ENCODE peak calls at places on chromosome 13, in four cellular contexts. One of them, this sample, is unnamed.

GRCh38 chr13:100543872-100544602 is 44.6 kb downstream of the GGACT start:
- DNase-seq in HCT116: no peak
- DNase-seq in posterior cingulate gyrus: no peak
- DNase-seq in iris pigment epithelial cell: peak
- DNase-seq in this sample: no peak

GRCh38 chr13:32039488-32040013 is 8.0 kb downstream of the FRY start:
- DNase-seq in HCT116: no peak
- DNase-seq in posterior cingulate gyrus: no peak
- DNase-seq in iris pigment epithelial cell: no peak
- DNase-seq in this sample: no peak

GRCh38 chr13:90951663-90952062 is 395.8 kb upstream of the MIR17HG start:
- DNase-seq in HCT116: no peak
- DNase-seq in posterior cingulate gyrus: no peak
- DNase-seq in iris pigment epithelial cell: no peak
- DNase-seq in this sample: no peak

GRCh38 chr13:27806744-27807387 is 14.6 kb downstream of the GSX1 start:
- DNase-seq in HCT116: no peak
- DNase-seq in posterior cingulate gyrus: no peak
- DNase-seq in iris pigment epithelial cell: no peak
- DNase-seq in this sample: no peak

GRCh38 chr13:32297206-32297605 is 18.0 kb downstream of the ZAR1L start:
- DNase-seq in HCT116: no peak
- DNase-seq in posterior cingulate gyrus: no peak
- DNase-seq in iris pigment epithelial cell: no peak
- DNase-seq in this sample: peak

GRCh38 chr13:113207890-113208423 is 512 bp downstream of the PCID2 start:
- DNase-seq in HCT116: no peak
- DNase-seq in posterior cingulate gyrus: no peak
- DNase-seq in iris pigment epithelial cell: peak
- DNase-seq in this sample: peak

GRCh38 chr13:98653471-98653985 is 76.6 kb upstream of the STK24 start:
- DNase-seq in HCT116: peak
- DNase-seq in posterior cingulate gyrus: peak
- DNase-seq in iris pigment epithelial cell: peak
- DNase-seq in this sample: peak

GRCh38 chr13:35789335-35790166 is 313.1 kb upstream of the MAB21L1 start:
- DNase-seq in HCT116: peak
- DNase-seq in posterior cingulate gyrus: no peak
- DNase-seq in iris pigment epithelial cell: peak
- DNase-seq in this sample: peak

GRCh38 chr13:47175172-47175806 is 278.4 kb upstream of the HTR2A start:
- DNase-seq in HCT116: no peak
- DNase-seq in posterior cingulate gyrus: no peak
- DNase-seq in iris pigment epithelial cell: peak
- DNase-seq in this sample: peak

GRCh38 chr13:23450340-23451046 is 17.0 kb upstream of the SACS start:
- DNase-seq in HCT116: no peak
- DNase-seq in posterior cingulate gyrus: no peak
- DNase-seq in iris pigment epithelial cell: no peak
- DNase-seq in this sample: peak

GRCh38 chr13:36954542-36954941 is 34.5 kb upstream of the SMAD9 start:
- DNase-seq in HCT116: no peak
- DNase-seq in posterior cingulate gyrus: no peak
- DNase-seq in iris pigment epithelial cell: no peak
- DNase-seq in this sample: peak

GRCh38 chr13:21039097-21039800 is 22.1 kb downstream of the LATS2 start:
- DNase-seq in HCT116: no peak
- DNase-seq in posterior cingulate gyrus: no peak
- DNase-seq in iris pigment epithelial cell: no peak
- DNase-seq in this sample: peak

GRCh38 chr13:30744056-30744684 is 8.8 kb downstream of the ALOX5AP start:
- DNase-seq in HCT116: peak
- DNase-seq in posterior cingulate gyrus: no peak
- DNase-seq in iris pigment epithelial cell: peak
- DNase-seq in this sample: peak

GRCh38 chr13:50873481-50873880 is 30.0 kb upstream of the DLEU7 start:
- DNase-seq in HCT116: no peak
- DNase-seq in posterior cingulate gyrus: no peak
- DNase-seq in iris pigment epithelial cell: no peak
- DNase-seq in this sample: no peak

GRCh38 chr13:105153626-105154025 is 1381.8 kb downstream of the EFNB2 start:
- DNase-seq in HCT116: no peak
- DNase-seq in posterior cingulate gyrus: no peak
- DNase-seq in iris pigment epithelial cell: peak
- DNase-seq in this sample: no peak

GRCh38 chr13:102236830-102237621 is 164.8 kb downstream of the FGF14 start:
- DNase-seq in HCT116: no peak
- DNase-seq in posterior cingulate gyrus: no peak
- DNase-seq in iris pigment epithelial cell: no peak
- DNase-seq in this sample: no peak

GRCh38 chr13:106513025-106513424 is 22.4 kb downstream of the EFNB2 start:
- DNase-seq in HCT116: no peak
- DNase-seq in posterior cingulate gyrus: no peak
- DNase-seq in iris pigment epithelial cell: peak
- DNase-seq in this sample: peak

GRCh38 chr13:37473035-37473434 is 125.5 kb downstream of the POSTN start:
- DNase-seq in HCT116: no peak
- DNase-seq in posterior cingulate gyrus: no peak
- DNase-seq in iris pigment epithelial cell: no peak
- DNase-seq in this sample: no peak

GRCh38 chr13:23674795-23675640 is 104.8 kb downstream of the TNFRSF19 start:
- DNase-seq in HCT116: no peak
- DNase-seq in posterior cingulate gyrus: no peak
- DNase-seq in iris pigment epithelial cell: peak
- DNase-seq in this sample: peak

GRCh38 chr13:51978836-51979556 is 32.3 kb downstream of the ATP7B start:
- DNase-seq in HCT116: no peak
- DNase-seq in posterior cingulate gyrus: no peak
- DNase-seq in iris pigment epithelial cell: no peak
- DNase-seq in this sample: no peak

GRCh38 chr13:112893570-112894422 is 75.2 kb upstream of the MCF2L start:
- DNase-seq in HCT116: no peak
- DNase-seq in posterior cingulate gyrus: no peak
- DNase-seq in iris pigment epithelial cell: peak
- DNase-seq in this sample: no peak

GRCh38 chr13:83220241-83220640 is 662.0 kb downstream of the SLITRK1 start:
- DNase-seq in HCT116: no peak
- DNase-seq in posterior cingulate gyrus: no peak
- DNase-seq in iris pigment epithelial cell: peak
- DNase-seq in this sample: no peak

GRCh38 chr13:66414196-66414800 is 815.8 kb downstream of the PCDH9 start:
- DNase-seq in HCT116: no peak
- DNase-seq in posterior cingulate gyrus: no peak
- DNase-seq in iris pigment epithelial cell: no peak
- DNase-seq in this sample: no peak

GRCh38 chr13:100977841-100978240 is 303.2 kb upstream of the TMTC4 start:
- DNase-seq in HCT116: no peak
- DNase-seq in posterior cingulate gyrus: no peak
- DNase-seq in iris pigment epithelial cell: no peak
- DNase-seq in this sample: no peak

GRCh38 chr13:106038752-106039151 is 496.7 kb downstream of the EFNB2 start:
- DNase-seq in HCT116: peak
- DNase-seq in posterior cingulate gyrus: no peak
- DNase-seq in iris pigment epithelial cell: peak
- DNase-seq in this sample: peak

GRCh38 chr13:30848332-30849027 is 57.6 kb upstream of the MEDAG start:
- DNase-seq in HCT116: no peak
- DNase-seq in posterior cingulate gyrus: no peak
- DNase-seq in iris pigment epithelial cell: no peak
- DNase-seq in this sample: no peak

This sample was measured in LHCN-M2.